ENCODE peak calls at places on chromosomes 16 and 17, in six cellular contexts. O, R, I, X, B and A are unnamed samples.

GRCh38 chr17:40515491-40516041 is 14.1 kb upstream of the TNS4 start:
- DNase-seq in O (no peak), R (no peak), I (no peak), X (no peak), B (no peak), A (no peak)

GRCh38 chr16:67562526-67562917 is at the start of gene CTCF:
- DNase-seq in O (peak), R (peak), I (peak), X (peak), B (peak), A (peak)

GRCh38 chr17:78677303-78678219 is 100.4 kb upstream of the DNAH17 start:
- DNase-seq in O (no peak), R (no peak), I (no peak), X (peak), B (no peak), A (no peak)

GRCh38 chr16:80569440-80570105 is 28.8 kb downstream of the DYNLRB2 start:
- DNase-seq in O (peak), R (no peak), I (no peak), X (peak), B (no peak), A (no peak)

GRCh38 chr16:4373909-4374742 is 2.5 kb downstream of the VASN start:
- DNase-seq in O (no peak), R (peak), I (no peak), X (peak), B (peak), A (no peak)

GRCh38 chr17:27984404-27984803 is 58.1 kb upstream of the NLK start:
- DNase-seq in O (no peak), R (no peak), I (no peak), X (no peak), B (no peak), A (no peak)

GRCh38 chr17:48892940-48893645 is 506 bp downstream of the ATP5MC1 start:
- DNase-seq in O (no peak), R (no peak), I (no peak), X (no peak), B (peak), A (no peak)

GRCh38 chr16:66746682-66747081 is 4.7 kb downstream of the DYNC1LI2 start:
- DNase-seq in O (no peak), R (no peak), I (no peak), X (no peak), B (no peak), A (no peak)

GRCh38 chr16:67277294-67277998 is 1.9 kb upstream of the PLEKHG4 start:
- DNase-seq in O (no peak), R (peak), I (no peak), X (peak), B (peak), A (peak)

GRCh38 chr16:4082474-4083044 is 33.7 kb downstream of the ADCY9 start:
- DNase-seq in O (no peak), R (no peak), I (no peak), X (no peak), B (no peak), A (no peak)

GRCh38 chr16:6642271-6642670 is 690.4 kb upstream of the RBFOX1 start:
- DNase-seq in O (no peak), R (no peak), I (no peak), X (no peak), B (no peak), A (no peak)

GRCh38 chr16:56866955-56867830 is 2.2 kb downstream of the SLC12A3 start:
- DNase-seq in O (no peak), R (peak), I (peak), X (peak), B (peak), A (peak)

GRCh38 chr16:1428511-1428910 is 2.4 kb upstream of the PERCC1 start:
- DNase-seq in O (no peak), R (no peak), I (no peak), X (no peak), B (peak), A (no peak)

GRCh38 chr16:275041-275621 is 613 bp downstream of the RGS11 start:
- DNase-seq in O (no peak), R (no peak), I (no peak), X (no peak), B (no peak), A (peak)

GRCh38 chr17:48427598-48427997 is 2.4 kb downstream of the SKAP1 start:
- DNase-seq in O (peak), R (no peak), I (no peak), X (peak), B (peak), A (no peak)

GRCh38 chr17:47945080-47945479 is 3.7 kb downstream of the PNPO start:
- DNase-seq in O (no peak), R (no peak), I (no peak), X (no peak), B (peak), A (no peak)

GRCh38 chr17:77543779-77544178 is 403.0 kb downstream of the SEC14L1 start:
- DNase-seq in O (no peak), R (no peak), I (peak), X (no peak), B (peak), A (no peak)

GRCh38 chr16:82980810-82981209 is 354.0 kb downstream of the CDH13 start:
- DNase-seq in O (no peak), R (no peak), I (no peak), X (no peak), B (no peak), A (no peak)

GRCh38 chr16:54007504-54007903 is 279.1 kb downstream of the IRX3 start:
- DNase-seq in O (no peak), R (no peak), I (no peak), X (no peak), B (no peak), A (no peak)

GRCh38 chr17:20267459-20267842 is 199.9 kb downstream of the LGALS9B start:
- DNase-seq in O (peak), R (no peak), I (no peak), X (no peak), B (no peak), A (no peak)

GRCh38 chr16:2846511-2847310 is 11.3 kb downstream of the PRSS22 start:
- DNase-seq in O (no peak), R (peak), I (no peak), X (peak), B (no peak), A (peak)

GRCh38 chr17:77496401-77496801 is 355.6 kb downstream of the SEC14L1 start:
- DNase-seq in O (no peak), R (no peak), I (no peak), X (no peak), B (no peak), A (no peak)

GRCh38 chr16:85888405-85889331 is 10.3 kb upstream of the IRF8 start:
- DNase-seq in O (no peak), R (peak), I (no peak), X (peak), B (no peak), A (peak)